ENCODE peak calls at places on chromosomes 11 and 22, in four cellular contexts. A is DMS153; F is stimulated activated CD8-positive, alpha-beta memory T cell treated with anti-CD3 and anti-CD28 coated beads, Interleukin-4, amount 100 ng/mL, for 1 hour; M is T-cell. I is an unnamed sample.
A peak's percentile ranks its signal among the peaks of the same experiment; 100 is the strongest.

GRCh38 chr11:74932797-74933196 is 16.1 kb downstream of the XRRA1 start:
- DNase-seq in A (no peak), F (no peak), M (no peak), I (no peak)

GRCh38 chr11:13338437-13339069 is 61.0 kb downstream of the BMAL1 start:
- DNase-seq in A (no peak), F (no peak), M (no peak), I (peak; percentile 60)

GRCh38 chr11:75631086-75631694 is 37.6 kb downstream of the MAP6 start:
- DNase-seq in A (no peak), F (no peak), M (no peak), I (no peak)

GRCh38 chr11:61971177-61972111 is 4.0 kb upstream of the FTH1 start:
- DNase-seq in A (peak; percentile 92), F (no peak), M (peak; percentile 40), I (peak; percentile 99)

GRCh38 chr11:113779496-113779895 is at the start of gene CLDN25:
- DNase-seq in A (no peak), F (no peak), M (no peak), I (no peak)

GRCh38 chr11:73152861-73153483 is 10.9 kb upstream of the FCHSD2 start:
- DNase-seq in A (no peak), F (no peak), M (peak; percentile 24), I (no peak)

GRCh38 chr22:27768027-27768640 is 33.4 kb downstream of the MN1 start:
- DNase-seq in A (no peak), F (no peak), M (no peak), I (no peak)

GRCh38 chr11:129285387-129285786 is 90.3 kb upstream of the BARX2 start:
- DNase-seq in A (no peak), F (no peak), M (no peak), I (no peak)

GRCh38 chr11:45859661-45860140 is 12.4 kb downstream of the CRY2 start:
- DNase-seq in A (peak; percentile 76), F (no peak), M (no peak), I (peak; percentile 97)

GRCh38 chr22:44329179-44329796 is 16.5 kb upstream of the SHISAL1 start:
- DNase-seq in A (no peak), F (no peak), M (no peak), I (no peak)

GRCh38 chr11:45161252-45162063 is 15.0 kb downstream of the PRDM11 start:
- DNase-seq in A (no peak), F (no peak), M (no peak), I (no peak)

GRCh38 chr11:105092255-105093239 is 47.0 kb downstream of the CARD18 start:
- DNase-seq in A (no peak), F (no peak), M (no peak), I (peak; percentile 15)

GRCh38 chr22:28710889-28711285 is 30.7 kb downstream of the CHEK2 start:
- DNase-seq in A (no peak), F (no peak), M (no peak), I (peak; percentile 70)

GRCh38 chr22:19438286-19438685 is 5.9 kb downstream of the MRPL40 start:
- DNase-seq in A (no peak), F (no peak), M (no peak), I (no peak)

GRCh38 chr11:10529279-10529678 is 11.7 kb downstream of the RNF141 start:
- DNase-seq in A (no peak), F (no peak), M (no peak), I (peak; percentile 55)

GRCh38 chr11:1854132-1854948 is 1.5 kb downstream of the LSP1 start:
- DNase-seq in A (no peak), F (no peak), M (no peak), I (no peak)

GRCh38 chr11:105230586-105230985 is 91.0 kb upstream of the CARD18 start:
- DNase-seq in A (peak; percentile 30), F (no peak), M (no peak), I (no peak)

GRCh38 chr22:33871935-33872334 is 48.3 kb downstream of the LARGE1 start:
- DNase-seq in A (no peak), F (no peak), M (no peak), I (no peak)

GRCh38 chr22:41801147-41801819 is 804 bp downstream of the CCDC134 start:
- DNase-seq in A (no peak), F (no peak), M (no peak), I (no peak)

GRCh38 chr11:8477151-8477550 is 116.9 kb downstream of the STK33 start:
- DNase-seq in A (no peak), F (no peak), M (no peak), I (no peak)

GRCh38 chr11:3969613-3970012 is 114.1 kb downstream of the STIM1 start:
- DNase-seq in A (no peak), F (no peak), M (no peak), I (no peak)

GRCh38 chr22:19548964-19549363 is 24.8 kb upstream of the CLDN5 start:
- DNase-seq in A (no peak), F (no peak), M (no peak), I (no peak)

GRCh38 chr22:43823353-43823908 is 11.3 kb upstream of the EFCAB6 start:
- DNase-seq in A (no peak), F (no peak), M (no peak), I (no peak)

GRCh38 chr11:44030276-44030932 is 17.4 kb upstream of the ACCSL start:
- DNase-seq in A (no peak), F (no peak), M (no peak), I (peak; percentile 47)

GRCh38 chr11:45856044-45856468 is 8.8 kb downstream of the CRY2 start:
- DNase-seq in A (no peak), F (no peak), M (no peak), I (no peak)

GRCh38 chr11:114291847-114292680 is 4.1 kb upstream of the NNMT start:
- DNase-seq in A (no peak), F (no peak), M (no peak), I (peak; percentile 82)

GRCh38 chr11:66363805-66364535 is 7.6 kb downstream of the SLC29A2 start:
- DNase-seq in A (no peak), F (peak; percentile 39), M (peak; percentile 35), I (peak; percentile 35)

I was measured in adipocyte.